ENCODE peak calls at places on chromosome 18, in seven cellular contexts. T, Q, B, I, F, X and Z are unnamed samples. For H3K9me3, the result is how much of the 10 kb centered on the place peaks cover.

GRCh38 chr18:51006948-51007786 is 22.8 kb upstream of the SMAD4 start:
- DNase-seq in B (no peak), X (no peak), Q (no peak), T (no peak), I (no peak), F (no peak), Z (no peak)

GRCh38 chr18:76212958-76213357 is 282.1 kb downstream of the ZNF516 start:
- DNase-seq in Q (no peak), X (no peak), I (peak), F (no peak), B (no peak), T (no peak), Z (no peak)

GRCh38 chr18:23126352-23127056 is 8.8 kb upstream of the CABLES1 start:
- DNase-seq in F (no peak), I (no peak), T (no peak), Q (no peak), X (peak), B (no peak), Z (no peak)

GRCh38 chr18:25650201-25650941 is 298.4 kb upstream of the ZNF521 start:
- DNase-seq in T (no peak), F (no peak), I (no peak), Q (no peak), X (no peak), B (no peak), Z (no peak)

GRCh38 chr18:24397131-24397693 is 412 bp downstream of the OSBPL1A start:
- DNase-seq in Q (peak), I (peak), B (peak), F (peak), T (peak), X (peak), Z (no peak)

GRCh38 chr18:38539373-38539772 is 973.8 kb upstream of the CELF4 start:
- DNase-seq in X (no peak), T (no peak), F (no peak), I (no peak), Q (no peak), B (no peak), Z (no peak)

GRCh38 chr18:35084494-35085449 is 43.6 kb downstream of the MAPRE2 start:
- DNase-seq in X (no peak), I (no peak), B (no peak), Q (no peak), T (no peak), F (no peak), Z (no peak)

GRCh38 chr18:49846263-49846662 is 32.9 kb upstream of the ACAA2 start:
- DNase-seq in B (no peak), T (no peak), X (no peak), Q (no peak), I (no peak), F (no peak), Z (no peak)

GRCh38 chr18:57909620-57910019 is 106.5 kb upstream of the ATP8B1 start:
- DNase-seq in Q (no peak), X (no peak), B (no peak), I (no peak), T (no peak), F (no peak), Z (no peak)

GRCh38 chr18:11719621-11720020 is 30.6 kb downstream of the GNAL start:
- DNase-seq in B (no peak), T (no peak), X (no peak), Q (no peak), F (no peak), I (no peak), Z (no peak)

GRCh38 chr18:7941533-7941932 is 374.4 kb downstream of the PTPRM start:
- DNase-seq in F (peak), I (no peak), X (no peak), T (peak), Q (peak), B (no peak), Z (no peak)

GRCh38 chr18:2657043-2657512 is 1.6 kb downstream of the SMCHD1 start:
- DNase-seq in Q (no peak), F (no peak), I (no peak), T (no peak), B (no peak), X (peak), Z (no peak)

GRCh38 chr18:75544051-75544481 is 116.6 kb upstream of the SMIM21 start:
- DNase-seq in I (no peak), Q (no peak), F (no peak), X (no peak), T (no peak), B (no peak), Z (no peak)

GRCh38 chr18:24176727-24177416 is 38.0 kb downstream of the CABYR start:
- DNase-seq in B (no peak), Q (peak), T (no peak), I (peak), X (peak), F (peak), Z (no peak)

GRCh38 chr18:70273021-70273420 is 15.8 kb upstream of the SOCS6 start:
- DNase-seq in F (no peak), Q (no peak), X (no peak), I (no peak), T (no peak), B (no peak), Z (no peak)

GRCh38 chr18:59742325-59743111 is 45.3 kb upstream of the CCBE1 start:
- DNase-seq in T (no peak), Q (no peak), X (no peak), B (no peak), I (no peak), F (peak), Z (no peak)

GRCh38 chr18:78410094-78410786 is 569.4 kb upstream of the SALL3 start:
- DNase-seq in B (no peak), Q (no peak), F (no peak), X (no peak), I (no peak), T (no peak), Z (no peak)

GRCh38 chr18:56748698-56749268 is 97.6 kb downstream of the WDR7 start:
- DNase-seq in B (no peak), I (peak), F (no peak), X (peak), T (no peak), Q (no peak), Z (no peak)

GRCh38 chr18:74190086-74190485 is 41.8 kb downstream of the TIMM21 start:
- DNase-seq in T (no peak), B (no peak), Q (no peak), F (no peak), X (peak), I (no peak), Z (no peak)

GRCh38 chr18:79516441-79516931 is 120.8 kb downstream of the NFATC1 start:
- DNase-seq in I (no peak), F (no peak), Q (no peak), B (peak), X (no peak), T (no peak), Z (peak)

GRCh38 chr18:50727721-50728470 is 91.9 kb downstream of the MRO start:
- DNase-seq in I (no peak), T (no peak), B (no peak), Q (no peak), X (no peak), F (no peak), Z (no peak)

GRCh38 chr18:31424383-31424988 is 23.1 kb upstream of the DSG3 start:
- DNase-seq in F (no peak), X (peak), T (no peak), I (peak), Q (no peak), B (no peak), Z (no peak)

GRCh38 chr18:33317640-33318039 is 122.9 kb downstream of the CCDC178 start:
- DNase-seq in I (no peak), F (no peak), T (no peak), Q (no peak), B (no peak), X (no peak), Z (no peak)

DNA sequence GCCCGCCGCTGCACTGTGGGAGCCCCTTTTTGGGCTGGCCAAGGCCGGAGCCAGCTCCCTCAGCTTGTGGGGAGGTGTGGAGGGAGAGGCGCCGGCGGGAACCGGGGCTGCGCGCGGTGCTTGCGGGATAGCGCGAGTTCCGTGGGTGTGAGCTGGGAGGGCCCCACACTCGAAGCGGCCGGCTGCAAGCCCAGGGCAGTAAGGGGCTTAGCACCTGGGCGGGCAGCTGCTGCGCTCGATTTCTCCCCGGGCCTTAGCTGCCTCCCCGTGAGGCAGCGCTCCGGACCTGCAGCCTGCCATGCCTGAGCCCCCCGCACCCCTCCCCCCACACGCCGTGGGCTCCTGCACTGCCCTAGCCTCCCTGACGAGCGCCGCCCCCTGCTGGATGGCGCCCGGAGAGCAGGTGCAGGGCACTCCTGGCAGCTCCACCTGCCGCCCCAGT is 124.4 kb downstream of the CCDC178 start:
- DNase-seq in B (no peak), X (no peak), I (no peak), F (no peak), Q (no peak), T (no peak), Z (no peak)
- TF ChIP-seq CTCF in B (no peak), X (no peak), I (no peak), F (no peak), Q (no peak), T (no peak), Z (no peak)

GRCh38 chr18:3747176-3747973 is 297.4 kb downstream of the TGIF1 start:
- DNase-seq in Q (no peak), B (no peak), I (no peak), F (no peak), T (no peak), X (no peak), Z (no peak)
- H3K4me3 ChIP-seq in Q (no peak), B (no peak), I (no peak), F (no peak), T (no peak), X (no peak), Z (no peak)

GRCh38 chr18:63624863-63625262 is 19.2 kb downstream of the SERPINB4 start:
- DNase-seq in B (no peak), Q (no peak), X (no peak), F (no peak), T (no peak), I (no peak), Z (no peak)
- H3K9me3 ChIP-seq in B (under half), Q (under half), X (under half), F (under half), T (under half), I (under half), Z (under half)

GRCh38 chr18:6221602-6222014 is 193.1 kb downstream of the L3MBTL4 start:
- DNase-seq in Q (no peak), T (no peak), X (no peak), I (no peak), B (no peak), F (no peak), Z (no peak)

GRCh38 chr18:6215888-6216287 is 198.8 kb downstream of the L3MBTL4 start:
- DNase-seq in B (no peak), T (no peak), F (no peak), X (no peak), I (no peak), Q (peak), Z (no peak)

GRCh38 chr18:6222271-6222670 is 192.4 kb downstream of the L3MBTL4 start:
- DNase-seq in B (no peak), I (no peak), X (no peak), T (no peak), Q (no peak), F (no peak), Z (no peak)

GRCh38 chr18:6220129-6220528 is 194.6 kb downstream of the L3MBTL4 start:
- DNase-seq in Q (no peak), F (no peak), I (no peak), X (no peak), T (no peak), B (no peak), Z (no peak)

GRCh38 chr18:6219116-6219717 is 195.5 kb downstream of the L3MBTL4 start:
- DNase-seq in I (peak), Q (no peak), T (no peak), X (peak), B (no peak), F (no peak), Z (no peak)
- TF ChIP-seq CTCF in I (peak), Q (peak), T (no peak), X (peak), B (peak), F (peak), Z (peak)

GRCh38 chr18:13137041-13137938 is 81.3 kb upstream of the LDLRAD4 start:
- DNase-seq in B (no peak), F (peak), I (no peak), X (no peak), Q (no peak), T (no peak), Z (no peak)

GRCh38 chr18:13137939-13138821 is 80.4 kb upstream of the LDLRAD4 start:
- DNase-seq in X (no peak), I (no peak), T (peak), B (peak), F (peak), Q (peak), Z (no peak)

GRCh38 chr18:13139885-13140450 is 78.6 kb upstream of the LDLRAD4 start:
- DNase-seq in I (no peak), B (no peak), X (no peak), Q (no peak), F (no peak), T (no peak), Z (no peak)

GRCh38 chr18:13136689-13137040 is 81.9 kb upstream of the LDLRAD4 start:
- DNase-seq in B (no peak), X (peak), T (no peak), I (no peak), F (no peak), Q (no peak), Z (no peak)

DNA sequence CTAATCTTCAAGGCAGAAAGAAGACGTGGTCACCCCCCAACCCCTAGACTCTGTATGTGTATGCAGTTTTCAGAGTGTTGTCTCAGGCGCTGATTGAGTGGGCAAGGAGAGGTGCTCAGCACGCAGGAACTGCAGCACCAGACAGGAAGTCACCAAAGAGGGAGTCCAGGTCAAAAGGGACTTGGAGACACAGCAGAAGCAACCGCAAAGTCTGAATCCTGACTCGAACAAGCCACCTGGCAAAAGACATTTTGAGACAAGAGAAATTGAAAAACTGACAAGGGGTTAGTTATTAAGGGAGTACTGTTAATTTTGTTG is 79.8 kb upstream of the LDLRAD4 start:
- DNase-seq in T (no peak), Q (no peak), X (no peak), B (no peak), I (no peak), F (no peak), Z (no peak)
- H3K4me3 ChIP-seq in T (no peak), Q (no peak), X (no peak), B (no peak), I (no peak), F (no peak), Z (no peak)

GRCh38 chr18:14900435-14900834 is 152.5 kb downstream of the ANKRD30B start:
- DNase-seq in F (no peak), Q (no peak), I (no peak), B (no peak), T (no peak), X (no peak), Z (no peak)

GRCh38 chr18:14908541-14908940 is 160.6 kb downstream of the ANKRD30B start:
- DNase-seq in Q (no peak), X (no peak), B (no peak), I (no peak), F (no peak), T (no peak), Z (no peak)

GRCh38 chr18:14905350-14905749 is 157.4 kb downstream of the ANKRD30B start:
- DNase-seq in I (no peak), X (no peak), F (no peak), B (no peak), T (no peak), Q (no peak), Z (no peak)

GRCh38 chr18:14907420-14907819 is 159.4 kb downstream of the ANKRD30B start:
- DNase-seq in Q (no peak), F (no peak), T (no peak), I (no peak), X (no peak), B (no peak), Z (no peak)

GRCh38 chr18:14905979-14906378 is 158.0 kb downstream of the ANKRD30B start:
- DNase-seq in F (no peak), X (no peak), Q (no peak), I (no peak), T (no peak), B (no peak), Z (no peak)
- H3K9me3 ChIP-seq in F (under half), X (under half), Q (under half), I (under half), T (under half), B (under half), Z (under half)

DNA sequence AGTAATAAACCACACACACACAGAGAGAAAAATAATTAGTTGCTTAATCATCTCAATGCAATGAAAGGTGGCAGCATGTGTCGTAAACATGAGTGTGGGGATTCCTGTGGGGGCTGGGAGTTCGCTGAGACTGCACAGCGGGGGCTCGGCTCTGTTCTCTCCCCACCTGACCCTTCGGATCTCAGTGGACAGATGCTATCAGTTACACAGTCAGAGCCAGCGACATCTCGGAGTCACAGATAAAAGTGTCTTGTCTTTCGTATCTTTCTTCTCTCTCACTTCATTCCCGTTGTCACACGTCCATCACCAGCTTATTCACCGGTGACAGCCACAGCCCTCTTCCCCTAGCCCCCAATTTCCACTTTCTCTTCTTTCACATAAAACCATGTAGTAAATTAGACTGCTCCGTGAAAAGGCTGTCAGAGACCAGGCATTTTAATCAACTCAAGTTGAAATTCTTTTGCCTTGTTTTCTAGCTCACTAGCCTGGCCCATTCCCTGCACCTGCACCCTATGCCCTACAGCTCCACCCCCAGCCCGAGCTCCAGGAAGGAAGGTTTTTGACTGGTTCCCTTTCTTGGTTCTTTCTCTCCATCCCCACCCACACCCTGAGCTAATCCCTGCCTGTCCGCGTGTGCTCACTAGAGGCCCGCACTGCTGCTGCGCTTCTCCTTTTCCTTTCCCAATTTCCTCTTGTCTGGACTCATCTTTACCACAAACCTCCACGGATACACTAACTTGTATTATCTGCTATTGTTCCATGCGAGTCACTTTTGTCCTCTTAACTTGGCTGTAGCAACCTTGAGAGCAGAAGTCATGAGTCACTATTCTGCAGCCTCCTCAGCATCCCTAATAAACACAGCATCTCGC is 36.8 kb downstream of the COLEC12 start:
- DNase-seq in T (no peak), B (no peak), F (peak), X (peak), Q (no peak), I (no peak), Z (no peak)
- TF ChIP-seq CTCF in T (no peak), B (no peak), F (no peak), X (no peak), Q (no peak), I (no peak), Z (no peak)

GRCh38 chr18:55090566-55091187 is 131.4 kb upstream of the CCDC68 start:
- DNase-seq in B (no peak), T (no peak), F (no peak), I (no peak), Q (no peak), X (peak), Z (no peak)

GRCh38 chr18:55093808-55094207 is 134.5 kb upstream of the CCDC68 start:
- DNase-seq in F (no peak), T (no peak), B (no peak), X (no peak), Q (no peak), I (no peak), Z (no peak)

GRCh38 chr18:55089595-55089994 is 130.3 kb upstream of the CCDC68 start:
- DNase-seq in B (no peak), X (no peak), F (no peak), T (no peak), I (no peak), Q (no peak), Z (no peak)

GRCh38 chr18:55093295-55093694 is 134.0 kb upstream of the CCDC68 start:
- DNase-seq in F (no peak), B (no peak), I (no peak), Q (no peak), X (no peak), T (no peak), Z (no peak)

DNA sequence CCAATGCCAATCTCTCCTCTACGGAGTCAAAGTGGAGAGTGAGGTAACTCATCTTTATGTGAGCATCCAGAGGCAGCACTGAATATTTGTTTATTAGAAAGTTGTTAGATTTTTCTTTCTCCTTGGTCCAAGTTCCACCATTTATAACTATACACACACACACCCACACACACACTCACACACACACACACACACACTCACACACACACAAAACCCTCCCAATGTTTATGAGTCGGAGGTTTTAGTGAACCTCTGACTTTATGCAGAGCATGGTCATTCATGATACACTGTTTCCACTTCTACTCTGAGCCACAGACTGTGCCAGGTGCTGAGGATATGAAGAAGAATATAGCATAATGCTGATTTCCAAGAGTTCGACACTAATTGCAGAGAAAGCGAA is 132.9 kb upstream of the CCDC68 start:
- DNase-seq in B (no peak), X (no peak), Q (no peak), T (no peak), I (no peak), F (no peak), Z (no peak)
- H3K4me3 ChIP-seq in B (no peak), X (no peak), Q (no peak), T (no peak), I (no peak), F (no peak), Z (no peak)